ENCODE peak calls at places on chromosomes 4 and X, in eight cellular contexts. O is H1, E is upper lobe of left lung, M is transverse colon, Q is HepG2, R is suprapubic skin, C is K562, Z is sigmoid colon. K is an unnamed sample.

GRCh38 chrX:2351321-2351720 is 149.5 kb downstream of the DHRSX start:
- DNase-seq in Q (no peak), O (no peak), R (no peak), M (no peak), Z (no peak), E (no peak), C (no peak), K (no peak)

GRCh38 chr4:93684571-93684970 is 144.0 kb upstream of the ATOH1 start:
- DNase-seq in Z (no peak), E (no peak), O (no peak), R (no peak), M (no peak), Q (no peak), C (no peak), K (no peak)

GRCh38 chr4:56680266-56680665 is 830 bp downstream of the HOPX start:
- DNase-seq in O (no peak), Q (no peak), M (no peak), R (no peak), E (peak), Z (no peak), C (no peak), K (peak)

GRCh38 chrX:118655561-118656246 is 71.7 kb upstream of the IL13RA1 start:
- DNase-seq in E (no peak), C (no peak), Z (no peak), O (no peak), Q (peak), R (no peak), M (no peak), K (no peak)

GRCh38 chr4:122576261-122577188 is 44.3 kb downstream of the IL21 start:
- DNase-seq in E (no peak), Q (peak), Z (no peak), R (no peak), M (no peak), O (no peak), C (peak), K (no peak)

GRCh38 chr4:23337292-23337691 is 552.6 kb downstream of the PPARGC1A start:
- DNase-seq in O (no peak), Z (no peak), Q (no peak), C (no peak), R (no peak), M (no peak), E (no peak), K (no peak)

GRCh38 chr4:79150820-79151416 is 174.9 kb downstream of the NAA11 start:
- DNase-seq in R (no peak), M (no peak), O (no peak), Z (no peak), C (no peak), Q (no peak), E (no peak), K (no peak)

GRCh38 chrX:45847966-45848365 is 647.3 kb upstream of the DIPK2B start:
- DNase-seq in E (no peak), Z (no peak), R (no peak), M (no peak), O (no peak), Q (no peak), C (no peak), K (no peak)

GRCh38 chr4:19309365-19309764 is 942.3 kb upstream of the SLIT2 start:
- DNase-seq in E (no peak), Z (no peak), R (no peak), M (no peak), C (no peak), O (no peak), Q (no peak), K (no peak)

GRCh38 chrX:108736509-108737479 is at the start of gene IRS4:
- DNase-seq in R (no peak), Z (no peak), E (no peak), Q (peak), M (no peak), O (peak), C (no peak), K (no peak)

GRCh38 chrX:72712094-72712755 is 1.9 kb downstream of the PHKA1 start:
- DNase-seq in O (no peak), M (no peak), E (no peak), Q (no peak), Z (no peak), R (no peak), C (no peak), K (no peak)

GRCh38 chr4:94726524-94727123 is 31.1 kb upstream of the BMPR1B start:
- DNase-seq in M (no peak), C (no peak), R (no peak), O (no peak), Q (no peak), E (no peak), Z (no peak), K (no peak)

GRCh38 chr4:83328486-83328885 is 6.2 kb downstream of the HPSE start:
- DNase-seq in E (no peak), Z (no peak), R (no peak), C (peak), O (peak), Q (no peak), M (no peak), K (no peak)

GRCh38 chrX:153783378-153784013 is 2.7 kb downstream of the SRPK3 start:
- DNase-seq in E (no peak), C (no peak), Q (no peak), R (no peak), M (no peak), O (no peak), Z (no peak), K (no peak)

GRCh38 chr4:88286897-88287296 is 2.5 kb upstream of the PPM1K start:
- DNase-seq in Z (no peak), C (no peak), E (no peak), O (no peak), M (no peak), R (no peak), Q (no peak), K (no peak)

GRCh38 chrX:125205918-125206665 is 113.6 kb upstream of the TEX13C start:
- DNase-seq in M (no peak), Z (peak), E (no peak), R (no peak), C (no peak), O (peak), Q (no peak), K (no peak)

GRCh38 chr4:54384563-54384962 is 155.5 kb downstream of the PDGFRA start:
- DNase-seq in Q (peak), R (no peak), M (peak), E (no peak), O (no peak), C (no peak), Z (no peak), K (peak)
- TF ChIP-seq EP300 in Q (no peak), R (no peak), M (no peak), E (no peak), O (no peak), C (no peak), Z (no peak), K (no peak)

GRCh38 chr4:74109894-74110605 is 11.1 kb upstream of the CXCL2 start:
- DNase-seq in Z (no peak), R (no peak), M (no peak), C (no peak), O (no peak), Q (no peak), E (no peak), K (no peak)
- TF ChIP-seq POLR2AphosphoS5 in Z (no peak), R (no peak), M (no peak), C (no peak), O (no peak), Q (no peak), E (no peak), K (no peak)

DNA sequence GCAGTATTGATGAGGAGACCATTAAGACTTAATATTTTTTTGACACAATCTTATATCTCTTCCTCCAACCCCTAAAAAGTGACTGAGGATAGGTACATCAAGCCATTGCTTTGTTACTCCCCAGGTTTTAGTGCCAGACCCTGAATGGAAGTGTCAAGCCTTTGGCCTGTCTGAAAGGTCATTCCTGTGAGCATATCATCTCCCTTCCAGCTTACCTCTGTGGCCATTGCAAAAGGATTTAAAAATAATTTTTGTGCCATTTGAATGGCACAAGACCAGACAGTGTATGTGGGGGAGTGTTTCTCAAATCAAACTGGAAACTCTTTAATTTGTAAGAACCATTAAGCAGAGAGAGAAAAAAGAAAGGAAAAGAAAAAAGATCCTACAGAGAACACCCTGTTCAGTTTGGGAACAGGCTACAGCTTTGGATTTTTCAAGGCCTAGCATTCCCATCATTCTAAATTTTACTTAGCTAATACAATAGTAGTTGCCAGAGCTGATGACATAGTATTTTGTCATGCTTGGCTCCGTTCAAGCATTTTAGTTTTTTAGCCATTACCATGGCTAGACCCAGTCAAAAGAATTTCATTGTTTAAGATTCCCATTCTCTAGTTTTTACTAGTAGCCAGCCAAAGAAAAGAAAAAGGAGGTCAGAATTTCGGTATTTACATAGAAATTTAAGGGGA is 49.6 kb downstream of the HPF1 start:
- DNase-seq in E (no peak), C (no peak), O (no peak), Z (no peak), Q (no peak), M (no peak), R (no peak), K (no peak)
- TF ChIP-seq EP300 in E (no peak), C (no peak), O (no peak), Z (no peak), Q (no peak), M (no peak), R (no peak), K (no peak)

DNA sequence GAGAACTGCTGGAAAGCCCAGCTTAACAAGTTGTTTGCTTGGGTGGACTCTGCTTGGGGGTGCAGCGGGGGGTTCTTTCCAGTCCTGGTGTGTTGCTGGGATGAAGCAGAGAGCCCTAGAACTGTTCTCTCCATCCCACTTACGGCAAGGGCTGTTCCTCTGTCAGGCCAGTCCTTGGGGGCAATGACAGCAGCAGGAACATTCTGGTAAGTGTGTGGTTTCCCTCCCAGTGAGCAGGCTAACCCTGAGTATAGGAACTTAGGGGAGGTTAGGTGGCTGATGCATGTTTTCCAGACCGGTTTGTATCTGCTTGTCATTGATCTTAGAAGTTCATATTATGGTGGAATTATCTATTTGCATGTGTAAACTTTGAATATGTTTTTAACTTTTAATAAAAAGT is 46.9 kb upstream of the TLR2 start:
- DNase-seq in O (no peak), E (no peak), R (no peak), Z (no peak), Q (no peak), M (no peak), C (no peak), K (no peak)
- TF ChIP-seq POLR2AphosphoS5 in O (no peak), E (no peak), R (no peak), Z (no peak), Q (no peak), M (no peak), C (no peak), K (no peak)

GRCh38 chr4:134677209-134677814 is 475.7 kb upstream of the PABPC4L start:
- DNase-seq in M (no peak), Z (no peak), R (no peak), Q (no peak), C (no peak), E (no peak), O (no peak), K (no peak)
- TF ChIP-seq EP300 in M (no peak), Z (no peak), R (no peak), Q (no peak), C (no peak), E (no peak), O (no peak), K (no peak)

DNA sequence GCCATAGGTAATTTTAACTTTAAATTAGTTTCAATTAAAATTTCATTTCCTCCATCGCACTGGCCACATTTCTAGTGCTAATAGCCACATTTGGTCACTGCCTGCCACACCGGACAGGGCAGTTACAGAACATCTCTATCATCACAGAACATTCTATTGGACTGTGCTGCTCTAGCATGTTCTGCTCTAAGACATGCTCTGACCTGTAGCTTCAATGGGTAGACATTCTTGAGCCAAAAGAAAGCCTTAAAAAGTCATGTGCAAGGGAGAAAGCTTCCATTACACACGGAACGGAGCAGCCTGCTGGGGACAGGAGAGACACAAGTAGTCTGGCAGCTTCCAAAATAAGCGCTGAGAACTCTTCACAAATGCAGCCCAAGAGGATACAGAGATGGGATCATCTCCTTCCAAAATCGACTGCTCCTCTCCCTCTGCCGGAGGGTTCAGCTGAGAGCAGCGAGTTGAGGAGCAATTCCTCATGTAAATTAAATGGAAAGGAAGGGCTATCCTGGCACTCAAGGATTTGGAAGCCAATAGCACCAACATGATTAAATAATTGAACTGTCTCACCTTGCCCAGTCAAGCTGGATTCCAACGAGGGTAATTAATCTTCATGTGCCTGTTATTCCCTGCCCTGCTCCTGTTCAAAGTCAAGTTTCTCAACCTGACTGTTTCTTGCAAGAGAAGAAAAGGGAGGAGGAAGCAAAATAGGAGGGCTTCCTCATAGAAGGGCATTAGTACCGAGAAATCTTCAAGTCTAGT is 336.4 kb upstream of the NOCT start:
- DNase-seq in Q (no peak), C (no peak), E (no peak), R (no peak), O (no peak), Z (no peak), M (no peak), K (no peak)
- TF ChIP-seq POLR2AphosphoS5 in Q (no peak), C (no peak), E (no peak), R (no peak), O (no peak), Z (no peak), M (no peak), K (no peak)

K was measured in stomach.